ENCODE peak calls at places on chromosomes 12 and 14, in seven cellular contexts. R, C, I, M, N, A and D are unnamed samples.

GRCh38 chr12:104687823-104688573 is 231.2 kb downstream of the CHST11 start:
- DNase-seq in R (no peak), C (no peak), I (no peak), M (no peak), N (no peak), A (peak), D (no peak)

GRCh38 chr14:106530423-106531107 is 1004.2 kb downstream of the TMEM121 start:
- DNase-seq in R (no peak), C (no peak), I (no peak), M (no peak), N (no peak), A (no peak), D (no peak)

GRCh38 chr12:26046203-26046602 is 78.6 kb downstream of the BHLHE41 start:
- DNase-seq in R (no peak), C (no peak), I (no peak), M (no peak), N (no peak), A (no peak), D (no peak)

GRCh38 chr12:98983647-98984046 is 338.6 kb downstream of the APAF1 start:
- DNase-seq in R (peak), C (no peak), I (peak), M (no peak), N (no peak), A (no peak), D (no peak)

GRCh38 chr14:95113476-95113875 is 43.9 kb downstream of the DICER1 start:
- DNase-seq in R (no peak), C (no peak), I (no peak), M (no peak), N (no peak), A (no peak), D (no peak)

GRCh38 chr14:44846232-44846824 is 115.4 kb downstream of the KLHL28 start:
- DNase-seq in R (peak), C (peak), I (peak), M (peak), N (no peak), A (no peak), D (no peak)

GRCh38 chr12:118103231-118103600 is 595 bp downstream of the VSIG10 start:
- DNase-seq in R (peak), C (peak), I (peak), M (peak), N (no peak), A (peak), D (no peak)

GRCh38 chr12:12686925-12687324 is 9.1 kb downstream of the GPR19 start:
- DNase-seq in R (peak), C (no peak), I (peak), M (peak), N (no peak), A (no peak), D (no peak)

GRCh38 chr14:104956290-104956890 is 21.8 kb downstream of the AHNAK2 start:
- DNase-seq in R (no peak), C (no peak), I (no peak), M (no peak), N (no peak), A (no peak), D (no peak)

GRCh38 chr12:59823535-59823934 is 227.7 kb downstream of the SLC16A7 start:
- DNase-seq in R (no peak), C (no peak), I (peak), M (peak), N (no peak), A (no peak), D (no peak)

GRCh38 chr12:131808744-131809371 is 19.3 kb upstream of the MMP17 start:
- DNase-seq in R (no peak), C (no peak), I (no peak), M (no peak), N (no peak), A (no peak), D (no peak)

GRCh38 chr12:106953352-106954260 is 2.1 kb upstream of the TMEM263 start:
- DNase-seq in R (no peak), C (no peak), I (peak), M (peak), N (no peak), A (no peak), D (no peak)

GRCh38 chr12:112939761-112940357 is 1.6 kb downstream of the OAS3 start:
- DNase-seq in R (no peak), C (no peak), I (peak), M (peak), N (no peak), A (no peak), D (no peak)

GRCh38 chr12:57488397-57489156 is 709 bp downstream of the MARS1 start:
- DNase-seq in R (no peak), C (no peak), I (peak), M (peak), N (no peak), A (no peak), D (no peak)

GRCh38 chr14:21822109-21822508 is 148.5 kb upstream of the OR4E1 start:
- DNase-seq in R (no peak), C (no peak), I (no peak), M (no peak), N (no peak), A (no peak), D (no peak)

GRCh38 chr14:75068294-75069020 is 984 bp upstream of the ZC2HC1C start:
- DNase-seq in R (no peak), C (no peak), I (no peak), M (peak), N (no peak), A (no peak), D (no peak)

GRCh38 chr12:116434155-116435065 is 124.8 kb upstream of the MAP1LC3B2 start:
- DNase-seq in R (peak), C (peak), I (peak), M (peak), N (no peak), A (peak), D (no peak)